ENCODE peak calls at places on chromosomes 7 and 10, in eight cellular contexts. E is epithelial cell of esophagus; J is kidney epithelial cell; U is stimulated activated CD4-positive, alpha-beta T cell treated with anti-CD3 and anti-CD28 coated beads, Interleukin-2, amount 100 ng/mL, for 48 hours; G is transverse colon; I is AML-193; L is left ventricle myocardium superior; K is activated T-cell treated with anti-CD3 and anti-CD28 coated beads, Interleukin-2, amount 50 U/mL, for 24 hours. D is an unnamed sample.

GRCh38 chr10:75528392-75528791 is 97.0 kb downstream of the LRMDA start:
- DNase-seq in L (no peak), I (peak; percentile 45), G (no peak), U (no peak), K (no peak), E (no peak), J (no peak), D (no peak)

GRCh38 chr10:62019013-62019684 is 117.7 kb downstream of the ARID5B start:
- DNase-seq in L (no peak), G (no peak), U (no peak), J (no peak), E (peak; percentile 92), I (no peak), K (no peak), D (no peak)

GRCh38 chr10:73601486-73601921 is 10.4 kb upstream of the USP54 start:
- DNase-seq in U (no peak), E (peak; percentile 99), I (no peak), K (no peak), J (peak; percentile 95), L (no peak), G (peak; percentile 71), D (no peak)

GRCh38 chr7:26627871-26628270 is 236.5 kb downstream of the SKAP2 start:
- DNase-seq in E (no peak), J (no peak), U (no peak), L (no peak), G (no peak), I (no peak), K (no peak), D (no peak)

GRCh38 chr7:158050441-158051371 is 536.9 kb downstream of the PTPRN2 start:
- DNase-seq in E (no peak), K (no peak), U (no peak), L (no peak), I (no peak), G (no peak), J (no peak), D (no peak)

GRCh38 chr10:11181996-11182395 is 164.3 kb downstream of the CELF2 start:
- DNase-seq in K (no peak), I (no peak), J (no peak), U (no peak), E (no peak), L (peak; percentile 76), G (no peak), D (no peak)

GRCh38 chr7:100888529-100888987 is 957 bp downstream of the UFSP1 start:
- DNase-seq in J (no peak), K (no peak), I (no peak), U (no peak), L (no peak), G (no peak), E (peak; percentile 26), D (no peak)

GRCh38 chr10:17056781-17057191 is 72.8 kb downstream of the CUBN start:
- DNase-seq in E (peak; percentile 30), L (no peak), I (no peak), K (no peak), U (no peak), G (no peak), J (no peak), D (no peak)

GRCh38 chr7:138890782-138891445 is 90.3 kb downstream of the KIAA1549 start:
- DNase-seq in J (no peak), G (no peak), K (no peak), L (peak; percentile 45), E (peak; percentile 30), U (no peak), I (no peak), D (no peak)

GRCh38 chr7:1681581-1681980 is 11.5 kb downstream of the ELFN1 start:
- DNase-seq in K (no peak), G (no peak), E (no peak), J (no peak), I (no peak), U (no peak), L (no peak), D (no peak)

GRCh38 chr10:124688889-124689670 is 55.1 kb downstream of the FAM53B start:
- DNase-seq in G (no peak), U (peak; percentile 51), E (peak; percentile 82), J (no peak), L (peak; percentile 16), K (peak; percentile 64), I (no peak), D (no peak)

GRCh38 chr7:31078363-31078990 is 26.4 kb downstream of the ADCYAP1R1 start:
- DNase-seq in L (no peak), I (no peak), E (no peak), K (no peak), G (no peak), J (no peak), U (no peak), D (no peak)

GRCh38 chr10:77247076-77247561 is 390.5 kb downstream of the KCNMA1 start:
- DNase-seq in E (peak; percentile 14), I (no peak), U (no peak), G (no peak), J (no peak), L (no peak), K (no peak), D (no peak)

GRCh38 chr7:151503902-151504714 is 15.6 kb downstream of the RHEB start:
- DNase-seq in G (no peak), U (no peak), E (peak; percentile 88), J (no peak), L (no peak), I (peak; percentile 84), K (no peak), D (no peak)

D was measured in KBM-7.